ENCODE peak calls at places on chromosomes 6 and 20, in nine cellular contexts. Y, W, S, L, Z, G, H, I and F are unnamed samples. For H3K27me3, the result is how much of the 10 kb centered on the place peaks cover.

GRCh38 chr20:2756056-2756611 is 44.3 kb downstream of the CPXM1 start:
- DNase-seq in Y (no peak), L (no peak), G (no peak), H (peak), Z (peak), I (no peak), W (no peak), S (no peak), F (peak)

GRCh38 chr6:159977242-159978214 is 8.6 kb downstream of the IGF2R start:
- DNase-seq in H (peak), Y (no peak), W (no peak), L (no peak), G (no peak), S (no peak), I (no peak), Z (no peak), F (no peak)

GRCh38 chr6:10528170-10528981 is 7.2 kb downstream of the GCNT2 start:
- DNase-seq in G (peak), W (no peak), Y (no peak), S (no peak), H (peak), Z (peak), L (peak), I (no peak), F (no peak)

GRCh38 chr6:32665621-32666140 is 776 bp downstream of the HLA-DQB1 start:
- DNase-seq in L (no peak), I (no peak), G (no peak), Z (no peak), H (no peak), W (no peak), S (no peak), Y (no peak), F (no peak)

GRCh38 chr6:42845327-42845694 is 34.1 kb upstream of the RPL7L1 start:
- DNase-seq in S (no peak), W (no peak), Z (no peak), L (peak), I (no peak), H (no peak), Y (no peak), G (peak), F (no peak)

GRCh38 chr6:165245287-165245686 is 64.1 kb downstream of the C6orf118 start:
- DNase-seq in H (peak), L (no peak), S (no peak), G (no peak), I (no peak), Z (no peak), Y (no peak), W (no peak), F (no peak)

GRCh38 chr6:157867981-157868380 is 44.9 kb downstream of the SNX9 start:
- DNase-seq in Y (no peak), W (no peak), H (no peak), S (no peak), Z (no peak), G (no peak), L (no peak), I (no peak), F (no peak)

GRCh38 chr6:2940010-2940850 is 31.1 kb downstream of the SERPINB6 start:
- DNase-seq in I (no peak), H (no peak), G (no peak), S (peak), Y (no peak), L (peak), Z (peak), W (no peak), F (peak)

GRCh38 chr6:119147101-119148053 is 68.9 kb upstream of the FAM184A start:
- DNase-seq in Z (no peak), G (peak), I (peak), H (peak), W (peak), Y (no peak), L (peak), S (peak), F (no peak)

GRCh38 chr6:32947552-32948465 is 5.1 kb downstream of the HLA-DMA start:
- DNase-seq in L (peak), W (peak), I (no peak), S (no peak), Z (peak), G (peak), Y (peak), H (peak), F (peak)

GRCh38 chr6:14375940-14376339 is 258.4 kb downstream of the CD83 start:
- DNase-seq in Z (no peak), W (no peak), H (no peak), G (no peak), S (no peak), Y (no peak), I (no peak), L (no peak), F (no peak)

GRCh38 chr6:26501482-26501986 is 1.4 kb downstream of the BTN1A1 start:
- DNase-seq in S (peak), W (no peak), Z (peak), Y (peak), I (peak), L (no peak), G (peak), H (peak), F (peak)

GRCh38 chr6:105151644-105152043 is 28.2 kb downstream of the POPDC3 start:
- DNase-seq in Y (no peak), L (no peak), W (no peak), S (no peak), Z (no peak), I (no peak), G (no peak), H (peak), F (no peak)

GRCh38 chr20:62685781-62686555 is 22.7 kb upstream of the NTSR1 start:
- DNase-seq in W (no peak), S (peak), G (peak), Y (no peak), I (no peak), H (no peak), Z (peak), L (peak), F (peak)
- H3K27me3 ChIP-seq in W (under half), S (under half), G (under half), Y (under half), I (under half), H (under half), Z (under half), L (under half), F (under half)

DNA sequence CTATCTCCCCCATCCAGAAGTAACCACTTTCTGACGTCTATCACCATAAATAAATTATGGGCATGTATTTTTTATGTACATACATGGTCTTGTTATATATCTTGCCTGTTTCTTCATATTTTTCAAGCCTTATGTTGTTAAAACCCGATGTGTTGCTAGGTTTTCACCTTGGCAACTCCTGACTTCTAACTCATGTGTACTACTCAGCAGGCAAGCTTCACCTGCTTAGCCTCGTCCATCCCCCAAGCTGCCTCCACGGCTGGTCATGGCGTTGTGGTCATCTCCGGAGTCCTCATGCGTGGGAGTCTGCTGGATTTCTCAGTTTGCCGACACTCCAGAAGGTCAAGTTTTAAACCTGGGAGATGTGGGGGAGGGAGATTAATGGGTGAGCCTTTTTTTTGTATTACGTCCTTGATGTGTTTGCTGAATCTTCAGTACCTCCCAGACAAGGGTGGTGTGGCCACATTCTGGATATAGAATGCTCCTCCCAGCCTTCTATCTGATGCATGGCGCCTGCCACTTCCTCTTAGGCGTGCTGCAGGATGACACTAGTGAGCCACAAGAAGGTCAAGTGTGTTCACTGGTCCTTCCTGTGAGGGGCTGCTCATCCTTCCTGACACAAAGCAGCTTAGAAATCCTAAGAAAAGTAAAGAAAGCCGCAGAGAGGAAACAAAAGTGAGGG is 26.6 kb upstream of the EDN3 start:
- DNase-seq in I (no peak), Z (no peak), Y (no peak), W (no peak), H (no peak), L (no peak), G (no peak), S (no peak), F (no peak)
- H3K27me3 ChIP-seq in I (under half), Z (under half), Y (under half), W (under half), H (under half), L (under half), G (under half), S (under half), F (under half)

GRCh38 chr6:12827921-12828320 is 111.4 kb downstream of the PHACTR1 start:
- DNase-seq in W (no peak), L (no peak), Y (no peak), I (no peak), S (no peak), G (no peak), Z (no peak), H (no peak), F (no peak)
- H3K27me3 ChIP-seq in W (under half), L (under half), Y (under half), I (under half), S (under half), G (under half), Z (under half), H (under half), F (under half)

GRCh38 chr20:63150911-63151531 is 64.9 kb downstream of the YTHDF1 start:
- DNase-seq in L (no peak), S (peak), W (no peak), H (no peak), Z (no peak), G (no peak), I (peak), Y (no peak), F (no peak)

GRCh38 chr20:63148696-63149095 is 67.2 kb downstream of the YTHDF1 start:
- DNase-seq in Z (no peak), W (no peak), I (peak), L (no peak), G (no peak), H (no peak), S (peak), Y (no peak), F (no peak)

GRCh38 chr20:63150391-63150898 is 65.5 kb downstream of the YTHDF1 start:
- DNase-seq in H (no peak), I (peak), G (no peak), S (peak), L (no peak), Z (no peak), Y (no peak), W (no peak), F (no peak)

GRCh38 chr20:63151554-63152321 is 64.2 kb downstream of the YTHDF1 start:
- DNase-seq in Y (no peak), S (peak), Z (no peak), L (no peak), W (no peak), G (no peak), I (peak), H (peak), F (no peak)

GRCh38 chr20:63149531-63150207 is 66.3 kb downstream of the YTHDF1 start:
- DNase-seq in Y (no peak), H (no peak), G (no peak), W (no peak), Z (no peak), L (no peak), I (peak), S (peak), F (no peak)
- H3K27me3 ChIP-seq in Y (under half), H (under half), G (half or more), W (under half), Z (under half), L (under half), I (under half), S (half or more), F (under half)

GRCh38 chr20:56928007-56928406 is 298.9 kb downstream of the TFAP2C start:
- DNase-seq in Y (no peak), I (no peak), Z (peak), S (no peak), H (no peak), G (no peak), L (no peak), W (no peak), F (peak)
- H3K27me3 ChIP-seq in Y (under half), I (under half), Z (half or more), S (half or more), H (under half), G (half or more), L (under half), W (under half), F (under half)

GRCh38 chr20:60810561-60810960 is 441.5 kb upstream of the CDH4 start:
- DNase-seq in H (no peak), S (no peak), Y (no peak), Z (no peak), L (no peak), I (no peak), G (no peak), W (no peak), F (no peak)
- H3K27me3 ChIP-seq in H (under half), S (under half), Y (under half), Z (under half), L (under half), I (under half), G (under half), W (under half), F (under half)

DNA sequence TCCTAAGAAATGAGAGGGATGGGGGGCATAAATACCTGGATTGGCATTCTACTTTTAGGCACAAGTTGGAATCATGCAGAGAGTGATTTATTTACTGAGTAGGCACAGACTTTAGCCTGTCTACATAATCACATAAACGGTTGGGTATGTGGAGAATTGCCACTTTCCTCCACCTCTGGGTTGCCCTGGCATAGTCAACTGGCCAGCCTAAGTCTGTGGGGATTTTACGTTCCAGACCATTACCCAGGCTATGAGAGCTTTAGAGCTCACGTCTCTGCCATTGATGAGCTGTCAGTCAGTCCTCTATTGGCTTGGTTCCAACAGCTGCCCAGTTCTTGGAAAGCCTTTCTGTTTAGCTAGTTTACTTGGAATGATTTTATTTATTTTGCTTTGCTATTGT is 5.0 kb upstream of the BHLHE23 start:
- DNase-seq in Z (no peak), S (no peak), I (no peak), L (no peak), Y (no peak), G (no peak), H (no peak), W (no peak), F (no peak)
- H3K27me3 ChIP-seq in Z (half or more), S (half or more), I (under half), L (half or more), Y (under half), G (half or more), H (half or more), W (under half), F (under half)

GRCh38 chr20:31840906-31841816 is 4.2 kb downstream of the FOXS1 start:
- DNase-seq in I (peak), H (no peak), L (no peak), G (no peak), Z (no peak), S (no peak), W (no peak), Y (no peak), F (peak)
- H3K27me3 ChIP-seq in I (under half), H (under half), L (under half), G (under half), Z (under half), S (under half), W (under half), Y (under half), F (under half)

GRCh38 chr6:30150671-30151395 is 10.2 kb downstream of the TRIM10 start:
- DNase-seq in S (no peak), G (no peak), L (no peak), Z (no peak), Y (no peak), I (no peak), W (no peak), H (peak), F (no peak)
- H3K27me3 ChIP-seq in S (under half), G (under half), L (under half), Z (under half), Y (under half), I (under half), W (under half), H (under half), F (under half)